ENCODE peak calls at places on chromosomes 4 and X, in five cellular contexts. One of them, this sample, is unnamed. For H3K4me1, the result is how much of the 10 kb centered on the place peaks cover.

GRCh38 chrX:23373129-23373804 is 38.6 kb downstream of the PTCHD1 start:
- DNase-seq in body of pancreas: no peak
- DNase-seq in endodermal cell: no peak
- DNase-seq in cardiac muscle cell: peak
- DNase-seq in tibial artery: no peak
- DNase-seq in this sample: peak

GRCh38 chrX:70301716-70302115 is 11.8 kb downstream of the KIF4A start:
- DNase-seq in body of pancreas: no peak
- DNase-seq in endodermal cell: no peak
- DNase-seq in cardiac muscle cell: peak
- DNase-seq in tibial artery: no peak
- DNase-seq in this sample: no peak

GRCh38 chr4:687048-687974 is 1.6 kb downstream of the SLC49A3 start:
- DNase-seq in body of pancreas: peak
- DNase-seq in endodermal cell: peak
- DNase-seq in cardiac muscle cell: peak
- DNase-seq in tibial artery: peak
- DNase-seq in this sample: peak

GRCh38 chr4:86934147-86934771 is 552 bp upstream of the AFF1 start:
- DNase-seq in body of pancreas: no peak
- DNase-seq in endodermal cell: peak
- DNase-seq in cardiac muscle cell: no peak
- DNase-seq in tibial artery: no peak
- DNase-seq in this sample: no peak

GRCh38 chrX:36436286-36436860 is 516.8 kb downstream of the CFAP47 start:
- DNase-seq in body of pancreas: no peak
- DNase-seq in endodermal cell: no peak
- DNase-seq in cardiac muscle cell: no peak
- DNase-seq in tibial artery: no peak
- DNase-seq in this sample: no peak

GRCh38 chr4:25439913-25440477 is 62.9 kb downstream of the ANAPC4 start:
- DNase-seq in body of pancreas: peak
- DNase-seq in endodermal cell: peak
- DNase-seq in cardiac muscle cell: peak
- DNase-seq in tibial artery: peak
- DNase-seq in this sample: no peak

GRCh38 chrX:39755152-39756032 is 342.4 kb downstream of the BCOR start:
- DNase-seq in body of pancreas: peak
- DNase-seq in endodermal cell: peak
- DNase-seq in cardiac muscle cell: peak
- DNase-seq in tibial artery: peak
- DNase-seq in this sample: peak

GRCh38 chr4:24557036-24558022 is 27.0 kb downstream of the DHX15 start:
- DNase-seq in body of pancreas: no peak
- DNase-seq in endodermal cell: no peak
- DNase-seq in cardiac muscle cell: peak
- DNase-seq in tibial artery: no peak
- DNase-seq in this sample: peak

GRCh38 chrX:132677233-132677716 is 188.4 kb upstream of the MBNL3 start:
- DNase-seq in body of pancreas: no peak
- DNase-seq in endodermal cell: no peak
- DNase-seq in cardiac muscle cell: no peak
- DNase-seq in tibial artery: no peak
- DNase-seq in this sample: no peak

GRCh38 chrX:3699841-3700381 is 13.5 kb downstream of the PRKX start:
- DNase-seq in body of pancreas: no peak
- DNase-seq in endodermal cell: no peak
- DNase-seq in cardiac muscle cell: peak
- DNase-seq in tibial artery: no peak
- DNase-seq in this sample: no peak

GRCh38 chr4:6199344-6199921 is 916 bp downstream of the JAKMIP1 start:
- DNase-seq in body of pancreas: no peak
- DNase-seq in endodermal cell: no peak
- DNase-seq in cardiac muscle cell: no peak
- DNase-seq in tibial artery: peak
- DNase-seq in this sample: no peak

GRCh38 chr4:37365888-37366287 is 121.3 kb downstream of the NWD2 start:
- DNase-seq in body of pancreas: no peak
- DNase-seq in endodermal cell: no peak
- DNase-seq in cardiac muscle cell: peak
- DNase-seq in tibial artery: no peak
- DNase-seq in this sample: no peak

GRCh38 chr4:157043131-157043530 is 32.8 kb upstream of the GLRB start:
- DNase-seq in body of pancreas: no peak
- DNase-seq in endodermal cell: peak
- DNase-seq in cardiac muscle cell: peak
- DNase-seq in tibial artery: no peak
- DNase-seq in this sample: no peak

GRCh38 chr4:12411072-12411471 is 982.4 kb upstream of the HS3ST1 start:
- DNase-seq in body of pancreas: no peak
- DNase-seq in endodermal cell: no peak
- DNase-seq in cardiac muscle cell: peak
- DNase-seq in tibial artery: no peak
- DNase-seq in this sample: peak

GRCh38 chrX:11399481-11399880 is 106.3 kb downstream of the AMELX start:
- DNase-seq in body of pancreas: no peak
- DNase-seq in endodermal cell: no peak
- DNase-seq in cardiac muscle cell: no peak
- DNase-seq in tibial artery: no peak
- DNase-seq in this sample: no peak

GRCh38 chrX:51853251-51853650 is 40.2 kb upstream of the MAGED1 start:
- DNase-seq in body of pancreas: no peak
- DNase-seq in endodermal cell: peak
- DNase-seq in cardiac muscle cell: no peak
- DNase-seq in tibial artery: no peak
- DNase-seq in this sample: no peak

GRCh38 chrX:40008841-40009461 is 88.8 kb downstream of the BCOR start:
- DNase-seq in body of pancreas: no peak
- DNase-seq in endodermal cell: peak
- DNase-seq in cardiac muscle cell: peak
- DNase-seq in tibial artery: no peak
- DNase-seq in this sample: no peak

GRCh38 chrX:8749697-8750096 is 17.8 kb upstream of the ANOS1 start:
- DNase-seq in body of pancreas: no peak
- DNase-seq in endodermal cell: no peak
- DNase-seq in cardiac muscle cell: no peak
- DNase-seq in tibial artery: no peak
- DNase-seq in this sample: no peak

GRCh38 chrX:65667503-65668355 is at the start of gene MSN:
- DNase-seq in body of pancreas: peak
- DNase-seq in endodermal cell: peak
- DNase-seq in cardiac muscle cell: peak
- DNase-seq in tibial artery: peak
- DNase-seq in this sample: peak

GRCh38 chr4:65747386-65747785 is 77.1 kb upstream of the EPHA5 start:
- DNase-seq in body of pancreas: no peak
- DNase-seq in endodermal cell: no peak
- DNase-seq in cardiac muscle cell: no peak
- DNase-seq in tibial artery: no peak
- DNase-seq in this sample: no peak

GRCh38 chr4:16289872-16290554 is 63.7 kb upstream of the TAPT1 start:
- DNase-seq in body of pancreas: no peak
- DNase-seq in endodermal cell: no peak
- DNase-seq in cardiac muscle cell: peak
- DNase-seq in tibial artery: no peak
- DNase-seq in this sample: peak

GRCh38 chr4:34953145-34953799 is 1291.0 kb downstream of the ARAP2 start:
- DNase-seq in body of pancreas: no peak
- DNase-seq in endodermal cell: peak
- DNase-seq in cardiac muscle cell: no peak
- DNase-seq in tibial artery: no peak
- DNase-seq in this sample: no peak

GRCh38 chr4:159765402-159765801 is 662.5 kb downstream of the RAPGEF2 start:
- DNase-seq in body of pancreas: no peak
- DNase-seq in endodermal cell: no peak
- DNase-seq in cardiac muscle cell: peak
- DNase-seq in tibial artery: no peak
- DNase-seq in this sample: peak

GRCh38 chr4:149203256-149204001 is 612.2 kb downstream of the IQCM start:
- DNase-seq in body of pancreas: no peak
- DNase-seq in endodermal cell: no peak
- DNase-seq in cardiac muscle cell: peak
- DNase-seq in tibial artery: no peak
- DNase-seq in this sample: peak

DNA sequence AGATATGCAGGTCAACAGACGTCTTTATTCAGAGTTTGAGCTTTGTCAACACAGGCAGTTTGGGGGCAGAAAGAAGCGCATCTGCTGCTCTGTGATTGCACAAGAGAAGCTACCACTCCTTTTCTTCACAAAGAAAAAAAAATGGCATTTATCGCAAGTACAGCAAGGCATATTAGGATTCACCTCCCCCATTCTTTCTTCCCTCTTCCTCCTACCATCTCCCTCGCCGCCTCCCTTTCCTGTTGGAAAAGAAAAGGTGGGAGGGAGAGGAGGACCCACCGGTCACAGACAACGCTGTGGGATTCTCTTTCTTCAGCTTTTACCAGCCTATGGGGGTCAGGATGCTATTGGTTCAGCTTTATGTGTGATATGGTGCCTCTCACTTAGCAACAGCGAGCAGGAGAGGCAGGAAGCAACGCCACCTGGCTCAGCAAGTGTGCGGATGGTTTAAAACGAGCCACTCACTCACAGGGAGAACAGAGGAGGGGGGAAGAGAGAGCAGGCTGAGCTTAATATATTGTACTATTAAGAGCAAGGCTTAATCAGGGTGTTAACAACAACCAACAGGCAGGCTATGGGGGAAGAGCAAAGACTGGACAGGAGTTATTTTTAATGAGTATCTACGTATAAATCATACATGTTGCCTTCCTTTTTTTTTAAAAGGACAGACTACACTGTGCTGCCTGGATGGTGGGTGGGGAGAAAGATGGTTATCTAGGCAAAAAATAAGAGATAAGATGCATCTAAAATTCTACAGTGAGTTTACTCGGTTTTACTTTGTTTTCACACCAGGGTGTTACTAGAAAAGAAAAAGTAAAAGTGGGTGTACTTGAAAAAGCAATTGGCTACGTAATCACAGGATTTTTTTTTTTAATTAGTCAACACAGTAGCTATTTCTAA is 104.7 kb downstream of the MAML3 start:
- DNase-seq in body of pancreas: peak
- DNase-seq in endodermal cell: peak
- DNase-seq in cardiac muscle cell: peak
- DNase-seq in tibial artery: no peak
- DNase-seq in this sample: no peak
- TF ChIP-seq CTCF in body of pancreas: peak
- TF ChIP-seq CTCF in endodermal cell: no peak
- TF ChIP-seq CTCF in cardiac muscle cell: no peak
- TF ChIP-seq CTCF in tibial artery: no peak
- TF ChIP-seq CTCF in this sample: peak

GRCh38 chr4:38865445-38865844 is 2.2 kb upstream of the FAM114A1 start:
- DNase-seq in body of pancreas: peak
- DNase-seq in endodermal cell: no peak
- DNase-seq in cardiac muscle cell: no peak
- DNase-seq in tibial artery: no peak
- DNase-seq in this sample: no peak

GRCh38 chr4:38869511-38869910 is 1.9 kb downstream of the FAM114A1 start:
- DNase-seq in body of pancreas: no peak
- DNase-seq in endodermal cell: no peak
- DNase-seq in cardiac muscle cell: no peak
- DNase-seq in tibial artery: no peak
- DNase-seq in this sample: no peak

GRCh38 chr4:38866973-38867477 is 581 bp upstream of the FAM114A1 start:
- DNase-seq in body of pancreas: no peak
- DNase-seq in endodermal cell: no peak
- DNase-seq in cardiac muscle cell: no peak
- DNase-seq in tibial artery: no peak
- DNase-seq in this sample: peak

GRCh38 chr4:38868055-38868965 is 704 bp downstream of the FAM114A1 start:
- DNase-seq in body of pancreas: peak
- DNase-seq in endodermal cell: peak
- DNase-seq in cardiac muscle cell: peak
- DNase-seq in tibial artery: peak
- DNase-seq in this sample: no peak

DNA sequence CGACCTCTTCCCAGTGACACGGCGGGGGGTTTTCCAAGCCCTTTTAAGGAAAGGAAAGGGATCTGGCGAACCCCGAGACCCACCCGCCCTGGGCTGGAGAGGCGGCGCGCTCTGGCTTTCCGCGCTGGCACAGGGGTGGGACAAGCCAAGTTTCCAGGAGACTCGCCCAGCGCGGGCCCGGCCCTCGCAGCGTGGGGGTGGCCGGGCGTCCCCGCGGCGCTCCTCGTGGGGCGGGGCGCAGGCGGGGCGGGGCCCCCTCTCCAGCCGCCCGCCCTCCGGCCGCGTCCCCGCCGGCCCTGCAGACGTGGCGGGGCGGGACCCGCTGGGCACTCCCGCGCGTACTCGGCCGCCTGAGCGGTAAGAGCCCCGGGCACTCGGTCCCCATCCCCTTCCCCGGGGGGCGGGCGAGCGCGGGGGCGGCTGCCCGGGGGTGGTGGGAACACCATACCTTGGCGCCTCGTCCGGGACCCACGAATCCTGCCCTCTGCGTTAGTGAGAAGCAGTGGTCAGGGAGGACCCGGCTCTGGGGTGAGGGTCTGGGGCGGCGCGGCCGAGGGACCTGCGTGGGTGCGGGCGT is at the start of gene FAM114A1:
- DNase-seq in body of pancreas: peak
- DNase-seq in endodermal cell: peak
- DNase-seq in cardiac muscle cell: peak
- DNase-seq in tibial artery: peak
- DNase-seq in this sample: no peak
- H3K4me1 ChIP-seq in body of pancreas: under half
- H3K4me1 ChIP-seq in endodermal cell: under half
- H3K4me1 ChIP-seq in cardiac muscle cell: under half
- H3K4me1 ChIP-seq in tibial artery: under half
- H3K4me1 ChIP-seq in this sample: under half

DNA sequence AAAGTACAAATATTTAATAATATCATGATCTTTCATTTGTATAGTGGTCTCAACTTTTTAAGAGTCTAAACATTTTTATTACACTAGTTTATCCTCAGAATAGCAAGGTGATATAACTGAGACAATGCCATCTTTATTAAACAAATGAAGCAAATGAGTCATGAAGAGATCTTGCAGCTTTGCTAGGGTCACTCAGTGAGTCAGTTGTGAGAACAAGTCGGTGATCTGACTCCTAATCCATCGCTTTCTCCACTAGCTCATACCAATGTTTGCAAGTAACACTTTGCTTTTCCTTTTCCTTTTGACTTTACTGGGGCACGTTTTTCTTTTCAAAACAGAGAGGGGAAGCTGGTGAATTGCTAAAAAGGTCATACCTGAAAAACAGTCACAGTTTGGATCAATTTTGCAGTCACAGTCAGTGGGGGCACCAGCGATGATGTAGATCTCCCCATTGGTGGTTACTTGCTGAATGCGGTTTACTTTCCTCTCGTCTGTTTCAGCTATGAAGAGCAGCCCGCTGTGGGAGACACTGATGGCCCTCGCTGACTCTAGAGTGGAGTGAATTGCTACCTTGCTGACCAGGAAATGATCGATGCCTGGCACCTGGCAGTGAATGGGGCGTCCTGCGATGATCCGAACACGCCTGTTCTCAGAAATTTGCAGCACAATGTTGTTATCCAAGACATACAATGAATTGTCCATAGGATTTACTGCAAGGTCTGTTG is 75.7 kb downstream of the SH2D1A start:
- DNase-seq in body of pancreas: no peak
- DNase-seq in endodermal cell: peak
- DNase-seq in cardiac muscle cell: no peak
- DNase-seq in tibial artery: no peak
- DNase-seq in this sample: peak
- H3K27ac ChIP-seq in body of pancreas: no peak
- H3K27ac ChIP-seq in endodermal cell: no peak
- H3K27ac ChIP-seq in cardiac muscle cell: no peak
- H3K27ac ChIP-seq in tibial artery: no peak
- H3K27ac ChIP-seq in this sample: no peak

GRCh38 chrX:49186125-49187027 is at the start of gene PRICKLE3:
- DNase-seq in body of pancreas: peak
- DNase-seq in endodermal cell: peak
- DNase-seq in cardiac muscle cell: peak
- DNase-seq in tibial artery: peak
- DNase-seq in this sample: no peak
- TF ChIP-seq CTCF in body of pancreas: peak
- TF ChIP-seq CTCF in endodermal cell: peak
- TF ChIP-seq CTCF in cardiac muscle cell: peak
- TF ChIP-seq CTCF in tibial artery: no peak
- TF ChIP-seq CTCF in this sample: peak